ENCODE peak calls at places on chromosome 6, in five cellular contexts. One of them, this sample, is unnamed.

GRCh38 chr6:107329063-107329462 is 130.3 kb downstream of the PDSS2 start:
- DNase-seq in C1 segment of cervical spinal cord: no peak
- DNase-seq in GM13976: no peak
- DNase-seq in left cardiac atrium: no peak
- DNase-seq in HTR-8/SVneo: no peak
- DNase-seq in this sample: no peak

GRCh38 chr6:6964675-6965074 is 143.1 kb upstream of the RREB1 start:
- DNase-seq in left cardiac atrium: no peak
- DNase-seq in C1 segment of cervical spinal cord: no peak
- DNase-seq in GM13976: no peak
- DNase-seq in HTR-8/SVneo: no peak
- DNase-seq in this sample: no peak

GRCh38 chr6:137490961-137491360 is 3.2 kb downstream of the OLIG3 start:
- DNase-seq in HTR-8/SVneo: no peak
- DNase-seq in left cardiac atrium: no peak
- DNase-seq in C1 segment of cervical spinal cord: no peak
- DNase-seq in GM13976: no peak
- DNase-seq in this sample: no peak

GRCh38 chr6:70149209-70149788 is 153.6 kb downstream of the COL9A1 start:
- DNase-seq in left cardiac atrium: no peak
- DNase-seq in C1 segment of cervical spinal cord: no peak
- DNase-seq in GM13976: no peak
- DNase-seq in HTR-8/SVneo: no peak
- DNase-seq in this sample: no peak

GRCh38 chr6:168713839-168714238 is 272.9 kb downstream of the SMOC2 start:
- DNase-seq in HTR-8/SVneo: no peak
- DNase-seq in C1 segment of cervical spinal cord: no peak
- DNase-seq in left cardiac atrium: no peak
- DNase-seq in GM13976: no peak
- DNase-seq in this sample: no peak

GRCh38 chr6:139597781-139598368 is 223.4 kb upstream of the CITED2 start:
- DNase-seq in C1 segment of cervical spinal cord: no peak
- DNase-seq in GM13976: no peak
- DNase-seq in HTR-8/SVneo: no peak
- DNase-seq in left cardiac atrium: peak; percentile 68
- DNase-seq in this sample: no peak

GRCh38 chr6:138493413-138493812 is 5.9 kb downstream of the NHSL1 start:
- DNase-seq in left cardiac atrium: no peak
- DNase-seq in C1 segment of cervical spinal cord: no peak
- DNase-seq in GM13976: no peak
- DNase-seq in HTR-8/SVneo: no peak
- DNase-seq in this sample: no peak

GRCh38 chr6:166533205-166533824 is 53.2 kb downstream of the RAMACL start:
- DNase-seq in HTR-8/SVneo: no peak
- DNase-seq in left cardiac atrium: no peak
- DNase-seq in C1 segment of cervical spinal cord: no peak
- DNase-seq in GM13976: no peak
- DNase-seq in this sample: no peak

GRCh38 chr6:139008117-139008516 is 20.1 kb upstream of the REPS1 start:
- DNase-seq in C1 segment of cervical spinal cord: no peak
- DNase-seq in HTR-8/SVneo: no peak
- DNase-seq in left cardiac atrium: no peak
- DNase-seq in GM13976: no peak
- DNase-seq in this sample: no peak

GRCh38 chr6:54980511-54981275 is 134.1 kb downstream of the FAM83B start:
- DNase-seq in GM13976: no peak
- DNase-seq in left cardiac atrium: no peak
- DNase-seq in C1 segment of cervical spinal cord: no peak
- DNase-seq in HTR-8/SVneo: no peak
- DNase-seq in this sample: no peak

GRCh38 chr6:168016756-168017525 is 19.5 kb downstream of the KIF25 start:
- DNase-seq in left cardiac atrium: no peak
- DNase-seq in HTR-8/SVneo: no peak
- DNase-seq in GM13976: no peak
- DNase-seq in C1 segment of cervical spinal cord: no peak
- DNase-seq in this sample: no peak

GRCh38 chr6:36386495-36387439 is 702 bp downstream of the ETV7 start:
- DNase-seq in GM13976: peak; percentile 61
- DNase-seq in C1 segment of cervical spinal cord: no peak
- DNase-seq in HTR-8/SVneo: peak; percentile 61
- DNase-seq in left cardiac atrium: peak; percentile 41
- DNase-seq in this sample: no peak

GRCh38 chr6:5333653-5334052 is 72.3 kb downstream of the FARS2 start:
- DNase-seq in HTR-8/SVneo: no peak
- DNase-seq in left cardiac atrium: no peak
- DNase-seq in C1 segment of cervical spinal cord: no peak
- DNase-seq in GM13976: no peak
- DNase-seq in this sample: no peak

GRCh38 chr6:149846321-149846720 is 17.8 kb downstream of the LRP11 start:
- DNase-seq in HTR-8/SVneo: peak; percentile 42
- DNase-seq in left cardiac atrium: peak; percentile 31
- DNase-seq in GM13976: no peak
- DNase-seq in C1 segment of cervical spinal cord: no peak
- DNase-seq in this sample: no peak

GRCh38 chr6:98980814-98981213 is 33.1 kb upstream of the FBXL4 start:
- DNase-seq in C1 segment of cervical spinal cord: no peak
- DNase-seq in HTR-8/SVneo: no peak
- DNase-seq in GM13976: no peak
- DNase-seq in left cardiac atrium: no peak
- DNase-seq in this sample: peak; percentile 5

GRCh38 chr6:26394289-26394688 is 7.8 kb upstream of the BTN3A1 start:
- DNase-seq in GM13976: no peak
- DNase-seq in left cardiac atrium: peak; percentile 32
- DNase-seq in C1 segment of cervical spinal cord: no peak
- DNase-seq in HTR-8/SVneo: no peak
- DNase-seq in this sample: no peak

GRCh38 chr6:39924283-39924682 is 10.0 kb downstream of the MOCS1 start:
- DNase-seq in left cardiac atrium: no peak
- DNase-seq in HTR-8/SVneo: no peak
- DNase-seq in GM13976: no peak
- DNase-seq in C1 segment of cervical spinal cord: no peak
- DNase-seq in this sample: no peak

GRCh38 chr6:104014560-104014959 is 845.2 kb downstream of the HACE1 start:
- DNase-seq in left cardiac atrium: no peak
- DNase-seq in GM13976: no peak
- DNase-seq in HTR-8/SVneo: no peak
- DNase-seq in C1 segment of cervical spinal cord: no peak
- DNase-seq in this sample: no peak

GRCh38 chr6:165178056-165178455 is 131.3 kb downstream of the C6orf118 start:
- DNase-seq in HTR-8/SVneo: no peak
- DNase-seq in left cardiac atrium: no peak
- DNase-seq in GM13976: no peak
- DNase-seq in C1 segment of cervical spinal cord: no peak
- DNase-seq in this sample: no peak

GRCh38 chr6:56649053-56649769 is 6.5 kb upstream of the DST start:
- DNase-seq in left cardiac atrium: no peak
- DNase-seq in GM13976: no peak
- DNase-seq in C1 segment of cervical spinal cord: no peak
- DNase-seq in HTR-8/SVneo: no peak
- DNase-seq in this sample: no peak